ENCODE peak calls at places on chromosomes 5 and 9, in nine cellular contexts. A is tibial nerve, D is endodermal cell, F is AG04450, M is endothelial cell of umbilical vein, O is Peyer's patch, S is tibial artery, B is fibroblast of lung, H is lung. X is an unnamed sample.

GRCh38 chr5:43192558-43193170 is 639 bp downstream of the NIM1K start:
- DNase-seq in D (peak), O (no peak), B (peak), A (peak), S (no peak), H (no peak), M (no peak), F (no peak), X (no peak)

GRCh38 chr5:133538718-133539117 is 73.6 kb downstream of the FSTL4 start:
- DNase-seq in H (no peak), M (no peak), S (no peak), F (no peak), A (no peak), B (no peak), O (no peak), D (no peak), X (no peak)

GRCh38 chr5:159510282-159510681 is 180.0 kb upstream of the IL12B start:
- DNase-seq in O (no peak), S (peak), M (no peak), A (peak), B (peak), H (peak), D (peak), F (peak), X (peak)

GRCh38 chr9:127598839-127599549 is 13.1 kb upstream of the STXBP1 start:
- DNase-seq in O (no peak), M (no peak), D (no peak), S (no peak), F (no peak), A (no peak), B (no peak), H (no peak), X (no peak)

GRCh38 chr5:102691434-102691833 is 63.7 kb upstream of the PAM start:
- DNase-seq in O (no peak), S (no peak), F (no peak), M (no peak), A (no peak), H (no peak), D (no peak), B (no peak), X (no peak)

GRCh38 chr5:168528521-168529360 is at the start of gene FBLL1:
- DNase-seq in O (no peak), S (no peak), B (peak), H (no peak), F (no peak), A (no peak), M (peak), D (peak), X (peak)

GRCh38 chr5:59042683-59043082 is 459.8 kb downstream of the RAB3C start:
- DNase-seq in D (no peak), S (no peak), B (peak), M (no peak), H (no peak), F (no peak), A (peak), O (no peak), X (no peak)

GRCh38 chr9:133170716-133171115 is 7.0 kb upstream of the GBGT1 start:
- DNase-seq in A (no peak), H (no peak), M (no peak), B (no peak), S (no peak), O (no peak), F (no peak), D (no peak), X (no peak)

GRCh38 chr5:96101358-96102089 is 139.9 kb upstream of the ELL2 start:
- DNase-seq in O (no peak), F (no peak), H (no peak), S (no peak), D (no peak), B (no peak), A (no peak), M (no peak), X (no peak)

GRCh38 chr5:58530942-58531490 is 39.8 kb downstream of the GAPT start:
- DNase-seq in S (no peak), M (no peak), B (no peak), H (no peak), D (peak), A (no peak), O (no peak), F (no peak), X (no peak)

GRCh38 chr5:135235551-135236100 is 163.4 kb downstream of the MACROH2A1 start:
- DNase-seq in B (no peak), A (no peak), M (no peak), H (no peak), S (no peak), F (no peak), O (peak), D (peak), X (no peak)

GRCh38 chr5:142325677-142326479 is 1.1 kb upstream of the SPRY4 start:
- DNase-seq in F (no peak), O (peak), M (peak), A (peak), B (peak), H (peak), D (peak), S (peak), X (no peak)

GRCh38 chr9:93579711-93580516 is 3.5 kb downstream of the PHF2 start:
- DNase-seq in S (no peak), F (no peak), B (no peak), O (peak), A (no peak), M (no peak), D (peak), H (no peak), X (no peak)

GRCh38 chr9:90064248-90064647 is 459.4 kb downstream of the GADD45G start:
- DNase-seq in M (no peak), A (no peak), O (no peak), B (no peak), H (no peak), S (no peak), F (no peak), D (no peak), X (no peak)

GRCh38 chr9:127919253-127919815 is 2.5 kb upstream of the ST6GALNAC4 start:
- DNase-seq in A (peak), H (peak), S (peak), F (peak), B (peak), O (peak), M (peak), D (no peak), X (peak)

GRCh38 chr9:37327553-37327952 is 94.9 kb upstream of the GRHPR start:
- DNase-seq in F (no peak), S (no peak), H (no peak), B (no peak), M (no peak), A (no peak), D (no peak), O (no peak), X (no peak)
- H3K4me3 ChIP-seq in F (no peak), S (no peak), H (no peak), B (no peak), M (no peak), A (no peak), D (no peak), O (no peak), X (no peak)

GRCh38 chr5:73519531-73520283 is 21.5 kb downstream of the BTF3 start:
- DNase-seq in O (peak), H (peak), D (peak), F (peak), A (peak), S (peak), B (peak), M (peak), X (peak)
- H3K4me3 ChIP-seq in O (no peak), H (no peak), D (no peak), F (no peak), A (no peak), S (no peak), B (no peak), M (no peak), X (no peak)

DNA sequence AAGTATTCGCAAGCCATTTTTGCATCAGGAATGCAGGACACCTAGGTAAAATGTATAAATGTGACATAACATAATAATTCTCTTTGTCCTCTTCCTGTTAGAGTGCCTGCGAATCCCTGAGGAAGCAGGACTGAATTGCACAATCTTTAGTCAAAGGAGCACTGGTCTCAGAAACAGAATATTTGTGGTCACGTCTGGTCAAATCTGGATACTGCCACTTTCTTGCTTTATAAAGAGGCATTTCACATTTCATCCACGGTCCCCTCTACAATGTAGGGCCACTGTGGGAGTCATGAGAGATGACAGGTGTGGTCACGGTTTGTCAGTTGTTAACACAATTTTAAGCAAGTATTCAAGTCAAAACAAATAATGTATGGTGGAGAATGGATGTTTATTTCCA is 564.0 kb downstream of the IRX1 start:
- DNase-seq in H (no peak), S (no peak), F (no peak), M (no peak), A (no peak), O (no peak), B (peak), D (no peak), X (no peak)
- H3K4me3 ChIP-seq in H (no peak), S (no peak), F (no peak), M (no peak), A (no peak), O (no peak), B (no peak), D (no peak), X (no peak)

GRCh38 chr5:2261002-2261703 is 378.4 kb upstream of the IRX4 start:
- DNase-seq in D (peak), A (no peak), H (no peak), O (no peak), B (no peak), M (no peak), S (no peak), F (no peak), X (no peak)
- H3K4me3 ChIP-seq in D (no peak), A (no peak), H (no peak), O (no peak), B (no peak), M (no peak), S (no peak), F (no peak), X (no peak)

DNA sequence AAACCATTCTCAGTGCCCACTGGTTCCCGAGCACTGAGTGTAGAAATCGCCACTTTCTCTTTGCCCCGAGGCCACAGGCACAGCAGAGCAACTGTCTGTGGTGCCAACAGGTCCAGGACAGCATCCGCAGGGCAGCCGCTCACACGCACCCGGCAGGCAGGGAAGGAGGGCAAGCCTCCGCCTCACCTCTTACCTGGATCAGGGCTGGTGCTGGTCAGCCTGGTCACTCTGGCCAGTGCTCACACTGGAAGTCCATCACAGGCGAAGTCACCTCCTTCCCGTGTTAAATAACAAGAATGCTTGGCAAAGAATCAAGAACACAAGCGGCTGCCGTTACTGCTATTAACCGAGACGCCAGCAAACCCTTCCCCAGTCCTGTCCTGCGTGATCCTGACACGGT is 13.7 kb downstream of the DIPK1B start:
- DNase-seq in M (no peak), H (no peak), B (no peak), S (no peak), O (no peak), D (no peak), A (no peak), F (no peak), X (no peak)
- H3K4me3 ChIP-seq in M (peak), H (no peak), B (peak), S (peak), O (peak), D (peak), A (no peak), F (peak), X (peak)

GRCh38 chr9:109868722-109869121 is 88.7 kb downstream of the PALM2AKAP2 start:
- DNase-seq in S (no peak), O (no peak), D (no peak), H (no peak), A (no peak), F (no peak), M (no peak), B (peak), X (no peak)
- H3K4me3 ChIP-seq in S (no peak), O (no peak), D (no peak), H (no peak), A (no peak), F (no peak), M (no peak), B (no peak), X (no peak)

GRCh38 chr5:115351356-115352195 is 55.1 kb upstream of the CCDC112 start:
- DNase-seq in D (no peak), M (peak), B (peak), S (no peak), H (no peak), F (peak), O (no peak), A (no peak), X (no peak)
- H3K4me3 ChIP-seq in D (no peak), M (no peak), B (no peak), S (no peak), H (no peak), F (no peak), O (no peak), A (no peak), X (no peak)

DNA sequence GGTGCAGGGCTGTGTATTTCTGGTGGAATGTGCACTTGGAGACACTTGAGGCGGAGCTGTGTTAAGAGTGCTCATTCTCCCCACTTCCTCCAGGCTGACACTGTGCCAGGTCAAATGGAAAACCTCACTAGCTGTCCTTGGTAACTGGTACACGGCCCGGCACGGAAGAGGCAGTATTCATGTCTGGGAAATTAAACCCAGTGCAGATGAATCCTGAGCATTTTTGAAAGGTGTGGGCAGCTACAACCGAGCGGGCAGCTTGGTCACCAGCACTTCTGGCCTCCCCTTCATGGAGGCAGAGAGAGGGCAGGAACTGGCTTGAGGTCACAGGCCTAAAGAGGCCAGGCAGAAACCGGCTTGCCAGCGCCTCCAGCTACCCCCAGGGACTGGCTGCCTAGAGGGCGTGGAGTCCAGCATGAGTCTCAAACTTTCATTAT is 1.6 kb downstream of the CLPTM1L start:
- DNase-seq in D (no peak), M (no peak), O (peak), F (no peak), A (no peak), B (no peak), S (no peak), H (peak), X (no peak)
- H3K4me3 ChIP-seq in D (peak), M (no peak), O (peak), F (no peak), A (no peak), B (no peak), S (no peak), H (no peak), X (no peak)

GRCh38 chr5:81195334-81195929 is 37.7 kb upstream of the CKMT2 start:
- DNase-seq in D (no peak), O (no peak), H (no peak), M (no peak), S (no peak), A (no peak), B (no peak), F (no peak), X (no peak)
- H3K4me3 ChIP-seq in D (no peak), O (no peak), H (no peak), M (no peak), S (peak), A (no peak), B (no peak), F (no peak), X (no peak)

DNA sequence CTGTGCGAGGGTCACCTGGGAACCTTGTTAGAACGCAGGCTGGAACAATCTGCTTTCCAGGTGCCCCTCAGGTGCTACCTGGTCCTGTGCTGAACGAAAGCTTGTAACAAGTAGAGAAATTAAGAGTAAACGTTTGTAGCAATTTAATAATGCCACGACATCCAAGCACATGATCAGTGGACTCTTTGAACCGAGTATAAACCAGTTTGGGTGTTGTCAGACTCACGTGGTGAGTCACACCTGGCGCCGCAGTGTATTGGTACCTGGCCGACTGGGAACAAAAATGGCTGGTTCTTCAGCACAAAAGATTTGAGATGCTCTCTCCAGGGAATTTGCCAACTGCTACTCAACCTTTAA is 913 bp upstream of the MYO10 start:
- DNase-seq in H (no peak), B (no peak), O (peak), F (no peak), M (no peak), D (no peak), S (no peak), A (no peak), X (no peak)
- H3K4me3 ChIP-seq in H (peak), B (peak), O (peak), F (peak), M (peak), D (peak), S (peak), A (peak), X (peak)